ENCODE peak calls at places on chromosome 12, in nine cellular contexts. U, C, G, L, V, Y, R, J and S are unnamed samples.

GRCh38 chr12:110778801-110779577 is 36.3 kb upstream of the PPP1CC start:
- DNase-seq in U (no peak), L (no peak), C (no peak), G (no peak), V (no peak), J (no peak), R (no peak), Y (no peak), S (no peak)

GRCh38 chr12:49939707-49940106 is 10.8 kb upstream of the AQP2 start:
- DNase-seq in G (no peak), J (no peak), Y (no peak), L (no peak), C (no peak), R (no peak), U (no peak), V (no peak), S (no peak)

GRCh38 chr12:125853670-125854069 is 788.4 kb downstream of the AACS start:
- DNase-seq in Y (no peak), U (no peak), L (no peak), J (no peak), G (no peak), V (no peak), C (no peak), R (no peak), S (no peak)

GRCh38 chr12:89707992-89708792 is 446 bp downstream of the ATP2B1 start:
- DNase-seq in Y (no peak), G (no peak), R (peak; percentile 31), J (peak; percentile 76), C (peak; percentile 35), L (no peak), U (no peak), V (peak; percentile 62), S (no peak)

GRCh38 chr12:59698599-59698998 is 102.8 kb downstream of the SLC16A7 start:
- DNase-seq in R (no peak), C (no peak), V (no peak), L (peak; percentile 48), G (no peak), U (peak; percentile 44), J (no peak), Y (no peak), S (no peak)

GRCh38 chr12:31861360-31861759 is 97.9 kb upstream of the RESF1 start:
- DNase-seq in Y (no peak), R (no peak), L (no peak), U (no peak), V (no peak), J (no peak), C (no peak), G (no peak), S (no peak)

GRCh38 chr12:115267891-115268290 is 583.9 kb upstream of the TBX3 start:
- DNase-seq in U (no peak), G (no peak), V (no peak), R (no peak), C (no peak), L (no peak), Y (no peak), J (no peak), S (no peak)

GRCh38 chr12:32444895-32445294 is 45.5 kb downstream of the FGD4 start:
- DNase-seq in C (no peak), J (no peak), L (no peak), G (no peak), U (no peak), V (no peak), R (no peak), Y (no peak), S (peak; percentile 41)

GRCh38 chr12:43896496-43896895 is 60.6 kb downstream of the TMEM117 start:
- DNase-seq in G (no peak), L (no peak), J (no peak), V (no peak), R (no peak), C (no peak), U (no peak), Y (no peak), S (peak; percentile 26)

GRCh38 chr12:76711241-76711640 is 52.7 kb upstream of the ZDHHC17 start:
- DNase-seq in R (no peak), J (no peak), L (no peak), C (no peak), V (no peak), G (no peak), U (no peak), Y (no peak), S (no peak)